ENCODE peak calls at places on chromosomes 5 and 9, in eight cellular contexts. Z is GM23248; J is LoVo; U is fibroblast of pulmonary artery; F is cardiac muscle cell; H is sciatic nerve; N is frontal cortex; I is activated CD4-positive, CD25-positive, alpha-beta regulatory T cell. P is an unnamed sample.

GRCh38 chr5:89106479-89106878 is 223.5 kb upstream of the MEF2C start:
- DNase-seq in Z (no peak), J (no peak), U (no peak), F (no peak), H (no peak), N (no peak), I (no peak), P (no peak)

GRCh38 chr9:92960561-92961290 is 13.4 kb downstream of the FGD3 start:
- DNase-seq in Z (no peak), J (no peak), U (no peak), F (no peak), H (no peak), N (no peak), I (no peak), P (no peak)

GRCh38 chr9:91338681-91339080 is 23.0 kb downstream of the AUH start:
- DNase-seq in Z (no peak), J (no peak), U (no peak), F (no peak), H (no peak), N (no peak), I (no peak), P (no peak)

GRCh38 chr5:172082180-172082579 is 75.7 kb upstream of the FBXW11 start:
- DNase-seq in Z (no peak), J (no peak), U (no peak), F (no peak), H (no peak), N (no peak), I (no peak), P (no peak)

GRCh38 chr9:10354591-10354990 is 258.2 kb downstream of the PTPRD start:
- DNase-seq in Z (no peak), J (no peak), U (no peak), F (no peak), H (no peak), N (no peak), I (no peak), P (no peak)

GRCh38 chr5:176889321-176890280 is 9.5 kb downstream of the HK3 start:
- DNase-seq in Z (no peak), J (no peak), U (no peak), F (no peak), H (no peak), N (peak; percentile 2), I (no peak), P (no peak)

GRCh38 chr9:136024696-136025316 is 63.6 kb upstream of the UBAC1 start:
- DNase-seq in Z (no peak), J (no peak), U (no peak), F (no peak), H (no peak), N (no peak), I (no peak), P (no peak)

GRCh38 chr5:139251281-139251687 is 42.3 kb upstream of the MATR3 start:
- DNase-seq in Z (no peak), J (no peak), U (no peak), F (no peak), H (no peak), N (no peak), I (no peak), P (no peak)

GRCh38 chr5:149455889-149456409 is 76.9 kb upstream of the IL17B start:
- DNase-seq in Z (peak; percentile 72), J (peak; percentile 37), U (peak; percentile 56), F (no peak), H (no peak), N (no peak), I (no peak), P (no peak)

GRCh38 chr5:5344051-5344571 is 78.4 kb upstream of the ICE1 start:
- DNase-seq in Z (no peak), J (no peak), U (peak; percentile 30), F (no peak), H (no peak), N (no peak), I (no peak), P (no peak)

GRCh38 chr5:145937432-145938250 is 1.3 kb downstream of the SH3RF2 start:
- DNase-seq in Z (peak; percentile 23), J (peak; percentile 89), U (peak; percentile 39), F (peak; percentile 28), H (no peak), N (peak; percentile 19), I (no peak), P (peak; percentile 85)

GRCh38 chr5:131163315-131164119 is 1.5 kb downstream of the HINT1 start:
- DNase-seq in Z (peak; percentile 57), J (peak; percentile 30), U (peak; percentile 51), F (no peak), H (no peak), N (no peak), I (no peak), P (no peak)

GRCh38 chr5:74761241-74761640 is 5.7 kb downstream of the GFM2 start:
- DNase-seq in Z (no peak), J (no peak), U (no peak), F (no peak), H (no peak), N (no peak), I (no peak), P (no peak)

GRCh38 chr9:13082796-13083195 is 196.7 kb downstream of the MPDZ start:
- DNase-seq in Z (peak; percentile 5), J (no peak), U (no peak), F (no peak), H (no peak), N (no peak), I (no peak), P (no peak)

GRCh38 chr9:13205824-13206223 is 73.7 kb downstream of the MPDZ start:
- DNase-seq in Z (no peak), J (no peak), U (peak; percentile 21), F (no peak), H (no peak), N (no peak), I (no peak), P (no peak)

GRCh38 chr5:109857405-109858031 is 167.8 kb downstream of the MAN2A1 start:
- DNase-seq in Z (no peak), J (no peak), U (no peak), F (no peak), H (no peak), N (no peak), I (no peak), P (no peak)

GRCh38 chr9:78300209-78300608 is 3.3 kb downstream of the PSAT1 start:
- DNase-seq in Z (no peak), J (no peak), U (no peak), F (no peak), H (no peak), N (no peak), I (no peak), P (no peak)

GRCh38 chr5:137651022-137651421 is 84.9 kb downstream of the KLHL3 start:
- DNase-seq in Z (peak; percentile 36), J (no peak), U (peak; percentile 29), F (no peak), H (no peak), N (no peak), I (no peak), P (no peak)

GRCh38 chr5:97541864-97542263 is 358.8 kb upstream of the RIOK2 start:
- DNase-seq in Z (no peak), J (no peak), U (no peak), F (no peak), H (no peak), N (no peak), I (no peak), P (no peak)

GRCh38 chr9:123776856-123777560 is 152.9 kb downstream of the DENND1A start:
- DNase-seq in Z (no peak), J (no peak), U (no peak), F (no peak), H (no peak), N (no peak), I (no peak), P (no peak)

GRCh38 chr5:113338628-113339027 is 96.2 kb downstream of the TSSK1B start:
- DNase-seq in Z (peak; percentile 26), J (peak; percentile 30), U (peak; percentile 37), F (no peak), H (no peak), N (no peak), I (no peak), P (no peak)

GRCh38 chr9:137313326-137313920 is 11.4 kb upstream of the NRARP start:
- DNase-seq in Z (no peak), J (no peak), U (no peak), F (no peak), H (no peak), N (no peak), I (no peak), P (no peak)

GRCh38 chr5:6812800-6813731 is 99.8 kb downstream of the TENT4A start:
- DNase-seq in Z (peak; percentile 41), J (no peak), U (peak; percentile 77), F (no peak), H (no peak), N (no peak), I (no peak), P (no peak)